ENCODE peak calls at places on chromosomes 16 and 17, in six cellular contexts. One of them, this sample, is unnamed.

GRCh38 chr17:41067281-41067680 is 1.6 kb upstream of the KRTAP2-4 start:
- DNase-seq in K562: no peak
- DNase-seq in HepG2: no peak
- DNase-seq in H1: no peak
- DNase-seq in GM12878: no peak
- DNase-seq in GM12891: no peak
- DNase-seq in this sample: no peak

GRCh38 chr17:61510991-61511390 is 58.8 kb downstream of the TBX4 start:
- DNase-seq in K562: no peak
- DNase-seq in GM12891: no peak
- DNase-seq in HepG2: no peak
- DNase-seq in H1: no peak
- DNase-seq in GM12878: no peak
- DNase-seq in this sample: no peak

GRCh38 chr16:85330694-85331188 is 218.5 kb upstream of the CIBAR2 start:
- DNase-seq in GM12878: no peak
- DNase-seq in HepG2: peak
- DNase-seq in H1: no peak
- DNase-seq in K562: peak
- DNase-seq in GM12891: peak
- DNase-seq in this sample: no peak

GRCh38 chr17:28065706-28066105 is 23.2 kb downstream of the NLK start:
- DNase-seq in H1: no peak
- DNase-seq in GM12891: no peak
- DNase-seq in HepG2: no peak
- DNase-seq in K562: no peak
- DNase-seq in GM12878: no peak
- DNase-seq in this sample: no peak

GRCh38 chr16:9033125-9033830 is 58.2 kb upstream of the HAPSTR1 start:
- DNase-seq in GM12878: no peak
- DNase-seq in GM12891: no peak
- DNase-seq in HepG2: peak
- DNase-seq in H1: no peak
- DNase-seq in K562: peak
- DNase-seq in this sample: no peak

GRCh38 chr16:68061396-68061795 is 23.8 kb upstream of the NFATC3 start:
- DNase-seq in GM12878: no peak
- DNase-seq in GM12891: no peak
- DNase-seq in H1: no peak
- DNase-seq in HepG2: no peak
- DNase-seq in K562: no peak
- DNase-seq in this sample: no peak

GRCh38 chr16:85419503-85420408 is 193.4 kb upstream of the GSE1 start:
- DNase-seq in K562: no peak
- DNase-seq in HepG2: no peak
- DNase-seq in H1: no peak
- DNase-seq in GM12891: no peak
- DNase-seq in GM12878: no peak
- DNase-seq in this sample: no peak

GRCh38 chr17:41654908-41655607 is 30.7 kb upstream of the KRT17 start:
- DNase-seq in K562: no peak
- DNase-seq in H1: no peak
- DNase-seq in HepG2: no peak
- DNase-seq in GM12891: no peak
- DNase-seq in GM12878: no peak
- DNase-seq in this sample: no peak

GRCh38 chr17:63986842-63987615 is 11.1 kb upstream of the PRR29 start:
- DNase-seq in H1: no peak
- DNase-seq in HepG2: no peak
- DNase-seq in GM12878: no peak
- DNase-seq in GM12891: no peak
- DNase-seq in K562: no peak
- DNase-seq in this sample: no peak

GRCh38 chr16:87575027-87575804 is 27.1 kb upstream of the JPH3 start:
- DNase-seq in K562: peak
- DNase-seq in GM12878: no peak
- DNase-seq in H1: no peak
- DNase-seq in GM12891: no peak
- DNase-seq in HepG2: no peak
- DNase-seq in this sample: no peak

GRCh38 chr17:80312621-80313135 is 52.0 kb downstream of the RNF213 start:
- DNase-seq in HepG2: no peak
- DNase-seq in K562: no peak
- DNase-seq in H1: no peak
- DNase-seq in GM12878: no peak
- DNase-seq in GM12891: no peak
- DNase-seq in this sample: no peak

GRCh38 chr16:54048994-54049929 is 237.3 kb downstream of the IRX3 start:
- DNase-seq in HepG2: no peak
- DNase-seq in K562: no peak
- DNase-seq in GM12891: no peak
- DNase-seq in GM12878: no peak
- DNase-seq in H1: peak
- DNase-seq in this sample: no peak

GRCh38 chr16:57752203-57752580 is 16.6 kb downstream of the KATNB1 start:
- DNase-seq in GM12891: no peak
- DNase-seq in HepG2: no peak
- DNase-seq in H1: no peak
- DNase-seq in K562: no peak
- DNase-seq in GM12878: no peak
- DNase-seq in this sample: no peak

GRCh38 chr16:57754354-57755060 is 18.9 kb downstream of the KATNB1 start:
- DNase-seq in GM12878: no peak
- DNase-seq in HepG2: no peak
- DNase-seq in H1: no peak
- DNase-seq in GM12891: no peak
- DNase-seq in K562: no peak
- DNase-seq in this sample: no peak

GRCh38 chr16:57752581-57753447 is 17.2 kb downstream of the KATNB1 start:
- DNase-seq in K562: no peak
- DNase-seq in GM12891: no peak
- DNase-seq in HepG2: no peak
- DNase-seq in H1: no peak
- DNase-seq in GM12878: no peak
- DNase-seq in this sample: no peak

GRCh38 chr16:57755061-57755684 is 19.6 kb downstream of the KATNB1 start:
- DNase-seq in K562: no peak
- DNase-seq in GM12878: no peak
- DNase-seq in GM12891: no peak
- DNase-seq in HepG2: no peak
- DNase-seq in H1: no peak
- DNase-seq in this sample: no peak

DNA sequence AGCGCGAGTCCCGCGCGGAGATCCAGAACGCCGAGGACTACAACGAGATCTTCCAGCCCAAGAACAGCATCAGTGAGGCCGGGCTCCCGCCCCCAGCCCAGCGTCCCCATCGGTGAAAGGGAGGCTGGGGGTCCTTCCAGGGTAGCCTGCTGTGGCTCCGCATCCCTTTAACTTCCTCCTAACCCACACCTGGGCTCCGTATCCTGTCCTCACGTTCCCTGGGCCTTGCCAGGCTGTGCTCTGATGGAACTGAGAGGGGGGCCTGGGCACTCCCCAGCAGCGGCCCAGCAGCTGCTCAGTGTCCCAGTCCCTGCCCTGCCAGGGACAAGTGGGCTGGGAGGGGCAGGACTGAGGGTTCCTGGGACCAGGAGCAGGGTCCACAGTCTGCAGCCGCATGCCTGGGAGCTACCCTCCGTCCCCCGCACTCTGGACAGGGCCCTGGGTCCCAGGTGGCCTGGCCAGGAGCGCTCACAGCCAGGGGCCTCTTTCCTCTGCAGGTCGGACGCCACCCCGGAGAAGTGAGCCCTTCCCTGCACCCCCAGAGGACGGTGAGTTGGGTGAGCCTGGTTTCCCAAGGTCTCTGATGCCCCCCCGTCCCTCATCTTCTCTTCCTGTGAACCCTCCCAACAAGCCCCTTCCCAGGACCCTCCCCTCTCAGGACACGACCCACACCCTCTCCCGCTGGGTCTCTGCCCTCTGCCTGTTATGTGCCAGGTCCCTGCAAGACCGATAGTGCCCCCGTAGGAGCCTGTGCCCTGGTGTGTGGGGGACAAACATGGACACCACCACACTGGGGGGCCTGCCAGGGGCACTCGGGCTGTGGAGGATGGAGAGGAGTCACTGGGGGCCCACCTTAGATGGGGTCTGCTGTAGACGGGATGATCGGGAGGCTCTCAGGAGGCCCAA is 18.1 kb downstream of the KATNB1 start:
- DNase-seq in H1: no peak
- DNase-seq in HepG2: no peak
- DNase-seq in K562: no peak
- DNase-seq in GM12891: no peak
- DNase-seq in GM12878: no peak
- DNase-seq in this sample: no peak
- TF ChIP-seq TAF1 in H1: no peak
- TF ChIP-seq TAF1 in HepG2: no peak
- TF ChIP-seq TAF1 in K562: no peak
- TF ChIP-seq TAF1 in GM12891: no peak
- TF ChIP-seq TAF1 in GM12878: no peak
- TF ChIP-seq TAF1 in this sample: no peak

DNA sequence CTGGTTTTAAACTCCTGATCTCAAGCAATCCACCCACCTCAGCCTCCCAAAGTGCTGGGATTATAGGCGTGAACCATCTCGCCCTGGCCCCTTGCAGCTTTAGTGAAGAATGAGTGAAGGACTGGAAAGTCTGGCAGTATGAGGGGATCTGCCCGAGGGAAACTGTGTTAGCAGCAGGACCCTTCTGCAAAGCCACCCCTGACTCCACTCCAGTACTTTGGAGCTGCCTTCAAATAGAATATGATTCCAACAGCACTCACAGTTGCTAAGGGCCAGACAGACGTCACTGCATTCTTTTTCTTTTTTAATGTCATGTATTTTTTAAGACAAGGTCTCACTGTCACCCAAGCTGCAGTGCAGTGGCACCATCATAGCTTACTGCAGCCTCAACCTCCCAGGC is 52.3 kb downstream of the KPNA2 start:
- DNase-seq in H1: no peak
- DNase-seq in K562: no peak
- DNase-seq in HepG2: no peak
- DNase-seq in GM12878: no peak
- DNase-seq in GM12891: no peak
- DNase-seq in this sample: no peak
- TF ChIP-seq POLR2AphosphoS5 in H1: no peak
- TF ChIP-seq POLR2AphosphoS5 in K562: no peak
- TF ChIP-seq POLR2AphosphoS5 in HepG2: no peak
- TF ChIP-seq POLR2AphosphoS5 in GM12878: no peak
- TF ChIP-seq POLR2AphosphoS5 in GM12891: no peak
- TF ChIP-seq POLR2AphosphoS5 in this sample: no peak

GRCh38 chr16:50024684-50025543 is at the start of gene CNEP1R1:
- DNase-seq in GM12878: peak
- DNase-seq in GM12891: peak
- DNase-seq in HepG2: peak
- DNase-seq in K562: peak
- DNase-seq in H1: peak
- DNase-seq in this sample: peak
- TF ChIP-seq POLR2A in GM12878: peak
- TF ChIP-seq POLR2A in GM12891: no peak
- TF ChIP-seq POLR2A in HepG2: peak
- TF ChIP-seq POLR2A in K562: peak
- TF ChIP-seq POLR2A in H1: no peak
- TF ChIP-seq POLR2A in this sample: peak

GRCh38 chr17:65550075-65550635 is 11.3 kb downstream of the AXIN2 start:
- DNase-seq in K562: no peak
- DNase-seq in H1: no peak
- DNase-seq in HepG2: no peak
- DNase-seq in GM12891: no peak
- DNase-seq in GM12878: no peak
- DNase-seq in this sample: no peak
- TF ChIP-seq TAF1 in K562: no peak
- TF ChIP-seq TAF1 in H1: no peak
- TF ChIP-seq TAF1 in HepG2: no peak
- TF ChIP-seq TAF1 in GM12891: no peak
- TF ChIP-seq TAF1 in GM12878: no peak
- TF ChIP-seq TAF1 in this sample: no peak